ENCODE peak calls at places on chromosomes 4 and X, in five cellular contexts. T is bronchial epithelial cell, C is sigmoid colon, O is Panc1, D is BJ. W is an unnamed sample.

GRCh38 chrX:154334496-154334895 is 38.9 kb downstream of the TKTL1 start:
- DNase-seq in T (no peak), C (no peak), O (no peak), D (no peak), W (no peak)

GRCh38 chr4:29653221-29653620 is 1066.9 kb upstream of the PCDH7 start:
- DNase-seq in T (no peak), C (no peak), O (no peak), D (no peak), W (no peak)

GRCh38 chrX:115388879-115389278 is 99.4 kb downstream of the LUZP4 start:
- DNase-seq in T (no peak), C (no peak), O (no peak), D (no peak), W (no peak)

GRCh38 chr4:792729-793108 is 33.2 kb downstream of the CPLX1 start:
- DNase-seq in T (no peak), C (no peak), O (no peak), D (no peak), W (no peak)

GRCh38 chr4:57078685-57079521 is 31.3 kb downstream of the IGFBP7 start:
- DNase-seq in T (peak; percentile 95), C (no peak), O (no peak), D (no peak), W (peak; percentile 59)

GRCh38 chr4:146795721-146796120 is 149.9 kb downstream of the TTC29 start:
- DNase-seq in T (no peak), C (no peak), O (no peak), D (no peak), W (no peak)

GRCh38 chr4:7324651-7325121 is 110.0 kb downstream of the PSAPL1 start:
- DNase-seq in T (no peak), C (no peak), O (no peak), D (no peak), W (no peak)

GRCh38 chr4:82360298-82361177 is 13.3 kb downstream of the HNRNPD start:
- DNase-seq in T (peak; percentile 43), C (no peak), O (no peak), D (no peak), W (no peak)

GRCh38 chr4:34043131-34043530 is 2201.2 kb downstream of the ARAP2 start:
- DNase-seq in T (no peak), C (no peak), O (no peak), D (no peak), W (no peak)

GRCh38 chrX:124127496-124127895 is 166.0 kb downstream of the STAG2 start:
- DNase-seq in T (no peak), C (no peak), O (no peak), D (no peak), W (no peak)

GRCh38 chr4:54423066-54423465 is 194.0 kb downstream of the PDGFRA start:
- DNase-seq in T (peak; percentile 59), C (no peak), O (no peak), D (peak; percentile 17), W (no peak)

GRCh38 chr4:164802301-164802700 is 48.4 kb downstream of the SMIM31 start:
- DNase-seq in T (no peak), C (no peak), O (no peak), D (no peak), W (no peak)

GRCh38 chr4:164799410-164799809 is 45.5 kb downstream of the SMIM31 start:
- DNase-seq in T (no peak), C (no peak), O (no peak), D (no peak), W (no peak)

GRCh38 chr4:164803702-164804101 is 49.8 kb downstream of the SMIM31 start:
- DNase-seq in T (no peak), C (no peak), O (no peak), D (no peak), W (no peak)

GRCh38 chr4:164800786-164801185 is 46.9 kb downstream of the SMIM31 start:
- DNase-seq in T (no peak), C (no peak), O (no peak), D (no peak), W (no peak)
- TF ChIP-seq CTCF in T (no peak), C (no peak), O (no peak), D (no peak), W (no peak)

DNA sequence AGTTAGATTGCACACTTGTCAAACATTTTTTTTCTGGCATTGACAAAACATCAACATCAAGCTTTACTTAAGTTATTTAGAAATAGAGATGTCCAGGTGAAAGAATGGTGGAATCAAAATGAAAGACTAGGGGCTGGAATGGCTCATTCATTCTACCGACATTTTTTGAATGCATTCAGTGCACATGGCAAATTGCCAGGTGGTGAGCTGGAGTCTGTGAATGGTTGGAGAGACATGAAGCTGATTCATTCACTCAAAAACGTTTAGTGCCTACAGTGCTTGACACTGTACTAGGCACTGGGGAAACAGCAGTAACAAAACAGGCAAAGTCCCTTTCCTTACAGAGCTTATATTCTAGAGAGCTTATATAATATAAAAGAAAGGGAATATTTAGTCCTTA is 292.3 kb downstream of the PPP1R2C start:
- DNase-seq in T (peak; percentile 11), C (no peak), O (no peak), D (no peak), W (no peak)
- TF ChIP-seq CTCF in T (no peak), C (no peak), O (no peak), D (no peak), W (no peak)

GRCh38 chr4:98113005-98113404 is 30.3 kb downstream of the STPG2 start:
- DNase-seq in T (peak; percentile 35), C (no peak), O (no peak), D (no peak), W (no peak)
- TF ChIP-seq CTCF in T (peak; percentile 34), C (no peak), O (peak; percentile 56), D (peak; percentile 34), W (peak; percentile 38)

GRCh38 chr4:14897217-14897616 is 105.1 kb upstream of the CPEB2 start:
- DNase-seq in T (peak; percentile 86), C (no peak), O (no peak), D (no peak), W (no peak)
- TF ChIP-seq CTCF in T (peak; percentile 33), C (no peak), O (no peak), D (no peak), W (no peak)

GRCh38 chrX:149950681-149951080 is 12.4 kb upstream of the EOLA2 start:
- DNase-seq in T (peak; percentile 46), C (no peak), O (no peak), D (peak; percentile 27), W (no peak)

GRCh38 chrX:149949743-149950436 is 11.6 kb upstream of the EOLA2 start:
- DNase-seq in T (no peak), C (no peak), O (no peak), D (no peak), W (no peak)

GRCh38 chrX:149948001-149948400 is 9.7 kb upstream of the EOLA2 start:
- DNase-seq in T (no peak), C (no peak), O (no peak), D (no peak), W (no peak)
- TF ChIP-seq CTCF in T (no peak), C (no peak), O (no peak), D (no peak), W (no peak)

GRCh38 chr4:107824367-107825071 is at the start of gene SGMS2:
- DNase-seq in T (peak; percentile 95), C (peak; percentile 95), O (peak; percentile 39), D (peak; percentile 41), W (peak; percentile 90)
- TF ChIP-seq CTCF in T (no peak), C (no peak), O (peak; percentile 25), D (no peak), W (no peak)

W was measured in retinal pigment epithelial cell.